ENCODE peak calls at places on chromosomes 7 and 10, in eight cellular contexts. V, H, G, I, L, D, N and J are unnamed samples.

GRCh38 chr10:43076876-43077420 is at the start of gene RET:
- DNase-seq in V (no peak), H (no peak), G (peak), I (peak), L (no peak), D (peak), N (peak), J (no peak)

GRCh38 chr10:22714524-22715289 is at the start of gene PIP4K2A:
- DNase-seq in V (peak), H (peak), G (peak), I (peak), L (no peak), D (peak), N (peak), J (peak)

GRCh38 chr10:22977751-22978150 is 49.9 kb downstream of the ARMC3 start:
- DNase-seq in V (no peak), H (no peak), G (no peak), I (no peak), L (no peak), D (no peak), N (no peak), J (no peak)

GRCh38 chr10:72692897-72693598 is 1.1 kb downstream of the MCU start:
- DNase-seq in V (peak), H (no peak), G (peak), I (peak), L (no peak), D (no peak), N (peak), J (no peak)

GRCh38 chr10:30059209-30060107 is at the start of gene JCAD:
- DNase-seq in V (peak), H (peak), G (peak), I (peak), L (peak), D (no peak), N (peak), J (peak)

GRCh38 chr10:804787-805634 is 115.5 kb upstream of the DIP2C start:
- DNase-seq in V (no peak), H (no peak), G (no peak), I (peak), L (no peak), D (no peak), N (no peak), J (no peak)

GRCh38 chr7:85156661-85157213 is 30.1 kb downstream of the SEMA3D start:
- DNase-seq in V (no peak), H (no peak), G (no peak), I (no peak), L (no peak), D (no peak), N (no peak), J (no peak)

GRCh38 chr10:13938940-13939339 is 352.2 kb downstream of the PRPF18 start:
- DNase-seq in V (no peak), H (no peak), G (no peak), I (no peak), L (no peak), D (no peak), N (no peak), J (no peak)

GRCh38 chr10:116110736-116111135 is 162.3 kb downstream of the GFRA1 start:
- DNase-seq in V (no peak), H (no peak), G (no peak), I (no peak), L (no peak), D (no peak), N (no peak), J (no peak)

GRCh38 chr10:25390733-25391132 is 215.9 kb downstream of the GPR158 start:
- DNase-seq in V (no peak), H (no peak), G (no peak), I (no peak), L (no peak), D (no peak), N (no peak), J (no peak)

GRCh38 chr7:149257146-149257545 is 4.8 kb upstream of the ZNF783 start:
- DNase-seq in V (no peak), H (no peak), G (no peak), I (no peak), L (no peak), D (no peak), N (no peak), J (no peak)

GRCh38 chr7:106870983-106871410 is 5.9 kb downstream of the PIK3CG start:
- DNase-seq in V (no peak), H (no peak), G (peak), I (peak), L (no peak), D (no peak), N (no peak), J (no peak)

GRCh38 chr7:23471090-23471859 is 984 bp upstream of the IGF2BP3 start:
- DNase-seq in V (no peak), H (peak), G (peak), I (peak), L (peak), D (peak), N (peak), J (no peak)

GRCh38 chr10:44300666-44301649 is 83.9 kb downstream of the CXCL12 start:
- DNase-seq in V (no peak), H (no peak), G (peak), I (no peak), L (no peak), D (peak), N (no peak), J (no peak)

GRCh38 chr7:115009736-115010435 is 88.0 kb downstream of the MDFIC start:
- DNase-seq in V (no peak), H (no peak), G (no peak), I (no peak), L (no peak), D (no peak), N (peak), J (no peak)

GRCh38 chr7:55657654-55658053 is 85.4 kb upstream of the VOPP1 start:
- DNase-seq in V (no peak), H (no peak), G (no peak), I (no peak), L (no peak), D (peak), N (no peak), J (no peak)